ENCODE peak calls at places on chromosome 9, in ten cellular contexts. One of them, this sample, is unnamed.

GRCh38 chr9:136252846-136253245 is 7.2 kb upstream of the QSOX2 start:
- DNase-seq in SW480: no peak
- DNase-seq in iris pigment epithelial cell: no peak
- DNase-seq in uterus: no peak
- DNase-seq in AG08395: no peak
- DNase-seq in substantia nigra: no peak
- DNase-seq in endothelial cell: no peak
- DNase-seq in fibroblast of mammary gland: no peak
- DNase-seq in RWPE1: no peak
- DNase-seq in NCI-H1092 treated with DMSO at 0.1 percent for 48 hours: no peak
- DNase-seq in this sample: no peak

GRCh38 chr9:92717201-92718085 is 47.2 kb downstream of the BICD2 start:
- DNase-seq in SW480: no peak
- DNase-seq in iris pigment epithelial cell: no peak
- DNase-seq in uterus: no peak
- DNase-seq in AG08395: no peak
- DNase-seq in substantia nigra: no peak
- DNase-seq in endothelial cell: no peak
- DNase-seq in fibroblast of mammary gland: no peak
- DNase-seq in RWPE1: no peak
- DNase-seq in NCI-H1092 treated with DMSO at 0.1 percent for 48 hours: no peak
- DNase-seq in this sample: no peak

GRCh38 chr9:135440620-135441019 is 39.0 kb upstream of the PPP1R26 start:
- DNase-seq in SW480: peak
- DNase-seq in iris pigment epithelial cell: no peak
- DNase-seq in uterus: no peak
- DNase-seq in AG08395: no peak
- DNase-seq in substantia nigra: no peak
- DNase-seq in endothelial cell: no peak
- DNase-seq in fibroblast of mammary gland: no peak
- DNase-seq in RWPE1: no peak
- DNase-seq in NCI-H1092 treated with DMSO at 0.1 percent for 48 hours: no peak
- DNase-seq in this sample: no peak

GRCh38 chr9:123445981-123446610 is 90.1 kb downstream of the CRB2 start:
- DNase-seq in SW480: peak
- DNase-seq in iris pigment epithelial cell: peak
- DNase-seq in uterus: no peak
- DNase-seq in AG08395: no peak
- DNase-seq in substantia nigra: no peak
- DNase-seq in endothelial cell: no peak
- DNase-seq in fibroblast of mammary gland: peak
- DNase-seq in RWPE1: peak
- DNase-seq in NCI-H1092 treated with DMSO at 0.1 percent for 48 hours: no peak
- DNase-seq in this sample: no peak

GRCh38 chr9:103789686-103790085 is 304.4 kb upstream of the SMC2 start:
- DNase-seq in SW480: peak
- DNase-seq in iris pigment epithelial cell: peak
- DNase-seq in uterus: no peak
- DNase-seq in AG08395: no peak
- DNase-seq in substantia nigra: no peak
- DNase-seq in endothelial cell: no peak
- DNase-seq in fibroblast of mammary gland: peak
- DNase-seq in RWPE1: peak
- DNase-seq in NCI-H1092 treated with DMSO at 0.1 percent for 48 hours: peak
- DNase-seq in this sample: no peak

GRCh38 chr9:127341152-127341551 is 55.8 kb upstream of the SLC2A8 start:
- DNase-seq in SW480: no peak
- DNase-seq in iris pigment epithelial cell: no peak
- DNase-seq in uterus: no peak
- DNase-seq in AG08395: no peak
- DNase-seq in substantia nigra: no peak
- DNase-seq in endothelial cell: no peak
- DNase-seq in fibroblast of mammary gland: no peak
- DNase-seq in RWPE1: no peak
- DNase-seq in NCI-H1092 treated with DMSO at 0.1 percent for 48 hours: no peak
- DNase-seq in this sample: no peak

GRCh38 chr9:106277931-106278330 is 583.6 kb downstream of the TMEM38B start:
- DNase-seq in SW480: peak
- DNase-seq in iris pigment epithelial cell: no peak
- DNase-seq in uterus: no peak
- DNase-seq in AG08395: no peak
- DNase-seq in substantia nigra: no peak
- DNase-seq in endothelial cell: no peak
- DNase-seq in fibroblast of mammary gland: no peak
- DNase-seq in RWPE1: no peak
- DNase-seq in NCI-H1092 treated with DMSO at 0.1 percent for 48 hours: no peak
- DNase-seq in this sample: no peak

GRCh38 chr9:135605238-135605781 is 34.0 kb downstream of the GLT6D1 start:
- DNase-seq in SW480: no peak
- DNase-seq in iris pigment epithelial cell: no peak
- DNase-seq in uterus: peak
- DNase-seq in AG08395: no peak
- DNase-seq in substantia nigra: no peak
- DNase-seq in endothelial cell: no peak
- DNase-seq in fibroblast of mammary gland: no peak
- DNase-seq in RWPE1: no peak
- DNase-seq in NCI-H1092 treated with DMSO at 0.1 percent for 48 hours: no peak
- DNase-seq in this sample: peak

GRCh38 chr9:134422301-134422700 is 96.0 kb downstream of the RXRA start:
- DNase-seq in SW480: peak
- DNase-seq in iris pigment epithelial cell: no peak
- DNase-seq in uterus: peak
- DNase-seq in AG08395: peak
- DNase-seq in substantia nigra: no peak
- DNase-seq in endothelial cell: no peak
- DNase-seq in fibroblast of mammary gland: no peak
- DNase-seq in RWPE1: peak
- DNase-seq in NCI-H1092 treated with DMSO at 0.1 percent for 48 hours: no peak
- DNase-seq in this sample: peak

GRCh38 chr9:130346431-130346830 is 80.9 kb downstream of the HMCN2 start:
- DNase-seq in SW480: no peak
- DNase-seq in iris pigment epithelial cell: no peak
- DNase-seq in uterus: no peak
- DNase-seq in AG08395: no peak
- DNase-seq in substantia nigra: no peak
- DNase-seq in endothelial cell: no peak
- DNase-seq in fibroblast of mammary gland: no peak
- DNase-seq in RWPE1: no peak
- DNase-seq in NCI-H1092 treated with DMSO at 0.1 percent for 48 hours: no peak
- DNase-seq in this sample: no peak

GRCh38 chr9:99749641-99750040 is 72.0 kb upstream of the NR4A3 start:
- DNase-seq in SW480: no peak
- DNase-seq in iris pigment epithelial cell: no peak
- DNase-seq in uterus: no peak
- DNase-seq in AG08395: no peak
- DNase-seq in substantia nigra: no peak
- DNase-seq in endothelial cell: no peak
- DNase-seq in fibroblast of mammary gland: no peak
- DNase-seq in RWPE1: no peak
- DNase-seq in NCI-H1092 treated with DMSO at 0.1 percent for 48 hours: no peak
- DNase-seq in this sample: no peak

GRCh38 chr9:19074836-19075235 is 25.6 kb downstream of the RRAGA start:
- DNase-seq in SW480: peak
- DNase-seq in iris pigment epithelial cell: peak
- DNase-seq in uterus: no peak
- DNase-seq in AG08395: no peak
- DNase-seq in substantia nigra: no peak
- DNase-seq in endothelial cell: no peak
- DNase-seq in fibroblast of mammary gland: peak
- DNase-seq in RWPE1: peak
- DNase-seq in NCI-H1092 treated with DMSO at 0.1 percent for 48 hours: no peak
- DNase-seq in this sample: no peak

GRCh38 chr9:130042406-130042930 is 521 bp downstream of the FNBP1 start:
- DNase-seq in SW480: no peak
- DNase-seq in iris pigment epithelial cell: no peak
- DNase-seq in uterus: peak
- DNase-seq in AG08395: peak
- DNase-seq in substantia nigra: no peak
- DNase-seq in endothelial cell: peak
- DNase-seq in fibroblast of mammary gland: no peak
- DNase-seq in RWPE1: peak
- DNase-seq in NCI-H1092 treated with DMSO at 0.1 percent for 48 hours: no peak
- DNase-seq in this sample: peak

GRCh38 chr9:108634164-108634563 is 221.6 kb downstream of the ACTL7B start:
- DNase-seq in SW480: peak
- DNase-seq in iris pigment epithelial cell: peak
- DNase-seq in uterus: no peak
- DNase-seq in AG08395: peak
- DNase-seq in substantia nigra: no peak
- DNase-seq in endothelial cell: no peak
- DNase-seq in fibroblast of mammary gland: peak
- DNase-seq in RWPE1: peak
- DNase-seq in NCI-H1092 treated with DMSO at 0.1 percent for 48 hours: peak
- DNase-seq in this sample: no peak

GRCh38 chr9:129323999-129324553 is 146.0 kb upstream of the IER5L start:
- DNase-seq in SW480: no peak
- DNase-seq in iris pigment epithelial cell: no peak
- DNase-seq in uterus: no peak
- DNase-seq in AG08395: no peak
- DNase-seq in substantia nigra: no peak
- DNase-seq in endothelial cell: no peak
- DNase-seq in fibroblast of mammary gland: no peak
- DNase-seq in RWPE1: no peak
- DNase-seq in NCI-H1092 treated with DMSO at 0.1 percent for 48 hours: no peak
- DNase-seq in this sample: peak